ENCODE peak calls at places on chromosomes 12 and 14, in five cellular contexts. K is neuronal stem cell, S is brain microvascular endothelial cell, D is thoracic aorta, M is foreskin keratinocyte. W is an unnamed sample.

GRCh38 chr12:12046401-12046800 is 24.3 kb upstream of the BCL2L14 start:
- DNase-seq in K (no peak), S (no peak), D (no peak), M (peak), W (no peak)

GRCh38 chr12:25557830-25558436 is 4.8 kb upstream of the LMNTD1 start:
- DNase-seq in K (peak), S (peak), D (no peak), M (no peak), W (no peak)

GRCh38 chr14:89237923-89238529 is 179.0 kb downstream of the FOXN3 start:
- DNase-seq in K (no peak), S (no peak), D (no peak), M (no peak), W (no peak)

GRCh38 chr12:102961488-102961801 is 4.0 kb downstream of the ASCL1 start:
- DNase-seq in K (no peak), S (no peak), D (no peak), M (no peak), W (no peak)

GRCh38 chr14:100168515-100168914 is 9.1 kb upstream of the DEGS2 start:
- DNase-seq in K (no peak), S (no peak), D (no peak), M (no peak), W (no peak)

GRCh38 chr12:124397807-124398577 is 103.1 kb downstream of the RFLNA start:
- DNase-seq in K (no peak), S (no peak), D (no peak), M (no peak), W (no peak)

GRCh38 chr14:58298880-58299664 is 717 bp downstream of the ARID4A start:
- DNase-seq in K (peak), S (no peak), D (no peak), M (no peak), W (peak)

GRCh38 chr12:96743606-96744005 is 163.5 kb upstream of the NEDD1 start:
- DNase-seq in K (no peak), S (peak), D (no peak), M (no peak), W (no peak)

GRCh38 chr14:50740858-50741257 is 72.8 kb upstream of the SAV1 start:
- DNase-seq in K (no peak), S (no peak), D (no peak), M (no peak), W (no peak)

GRCh38 chr14:57479197-57479596 is 14.5 kb downstream of the CCDC198 start:
- DNase-seq in K (no peak), S (no peak), D (no peak), M (no peak), W (no peak)

GRCh38 chr14:91063119-91063518 is 2.7 kb upstream of the RPS6KA5 start:
- DNase-seq in K (no peak), S (no peak), D (no peak), M (no peak), W (no peak)
- H3K27ac ChIP-seq in K (no peak), S (no peak), D (no peak), M (no peak), W (no peak)

GRCh38 chr12:63874897-63875296 is 30.4 kb downstream of the SRGAP1 start:
- DNase-seq in K (no peak), S (no peak), D (no peak), M (no peak), W (no peak)
- H3K27ac ChIP-seq in K (no peak), S (no peak), D (no peak), M (no peak), W (no peak)

GRCh38 chr14:93965968-93966474 is 10.3 kb downstream of the ASB2 start:
- DNase-seq in K (no peak), S (no peak), D (no peak), M (no peak), W (no peak)
- H3K27ac ChIP-seq in K (no peak), S (peak), D (peak), M (no peak), W (no peak)

GRCh38 chr12:34395056-34396005 is 373.0 kb downstream of the ALG10 start:
- DNase-seq in K (no peak), S (no peak), D (no peak), M (no peak), W (no peak)
- H3K27ac ChIP-seq in K (no peak), S (no peak), D (no peak), M (no peak), W (no peak)

GRCh38 chr14:20329355-20329754 is 3.7 kb downstream of the CCNB1IP1 start:
- DNase-seq in K (no peak), S (no peak), D (no peak), M (no peak), W (no peak)

GRCh38 chr14:20328705-20329104 is 4.4 kb downstream of the CCNB1IP1 start:
- DNase-seq in K (no peak), S (no peak), D (no peak), M (no peak), W (no peak)

GRCh38 chr14:20332946-20333782 is at the start of gene CCNB1IP1:
- DNase-seq in K (peak), S (peak), D (peak), M (peak), W (peak)

GRCh38 chr14:20332386-20332945 is 613 bp downstream of the CCNB1IP1 start:
- DNase-seq in K (no peak), S (no peak), D (no peak), M (no peak), W (no peak)

DNA sequence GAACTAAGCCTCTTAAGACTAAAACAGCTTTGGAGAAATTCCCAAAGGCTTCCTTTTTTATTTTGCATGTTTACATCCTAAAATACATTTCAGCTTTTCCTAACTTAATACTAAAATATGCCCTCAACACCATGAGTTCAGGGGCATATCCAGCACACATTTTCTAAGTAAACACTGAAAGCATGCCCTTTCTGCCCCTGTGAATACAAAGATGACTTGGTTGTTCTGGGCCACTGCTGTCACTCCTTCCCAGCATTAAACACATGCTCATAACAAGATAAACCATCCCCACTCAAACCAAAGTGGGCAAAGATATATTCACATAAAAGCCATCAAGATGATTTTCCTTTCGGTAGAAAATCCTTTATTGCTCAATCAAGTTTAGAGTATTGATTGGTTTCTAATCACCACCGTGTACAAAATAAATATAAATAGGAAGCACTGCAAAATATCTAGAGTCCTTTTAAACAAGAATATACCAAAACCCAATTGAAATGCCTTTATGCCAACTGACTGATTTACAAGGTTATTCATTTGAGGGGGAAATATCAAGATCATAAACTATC is 1.9 kb downstream of the CCNB1IP1 start:
- DNase-seq in K (no peak), S (no peak), D (no peak), M (no peak), W (no peak)
- H3K27ac ChIP-seq in K (no peak), S (no peak), D (no peak), M (no peak), W (no peak)

DNA sequence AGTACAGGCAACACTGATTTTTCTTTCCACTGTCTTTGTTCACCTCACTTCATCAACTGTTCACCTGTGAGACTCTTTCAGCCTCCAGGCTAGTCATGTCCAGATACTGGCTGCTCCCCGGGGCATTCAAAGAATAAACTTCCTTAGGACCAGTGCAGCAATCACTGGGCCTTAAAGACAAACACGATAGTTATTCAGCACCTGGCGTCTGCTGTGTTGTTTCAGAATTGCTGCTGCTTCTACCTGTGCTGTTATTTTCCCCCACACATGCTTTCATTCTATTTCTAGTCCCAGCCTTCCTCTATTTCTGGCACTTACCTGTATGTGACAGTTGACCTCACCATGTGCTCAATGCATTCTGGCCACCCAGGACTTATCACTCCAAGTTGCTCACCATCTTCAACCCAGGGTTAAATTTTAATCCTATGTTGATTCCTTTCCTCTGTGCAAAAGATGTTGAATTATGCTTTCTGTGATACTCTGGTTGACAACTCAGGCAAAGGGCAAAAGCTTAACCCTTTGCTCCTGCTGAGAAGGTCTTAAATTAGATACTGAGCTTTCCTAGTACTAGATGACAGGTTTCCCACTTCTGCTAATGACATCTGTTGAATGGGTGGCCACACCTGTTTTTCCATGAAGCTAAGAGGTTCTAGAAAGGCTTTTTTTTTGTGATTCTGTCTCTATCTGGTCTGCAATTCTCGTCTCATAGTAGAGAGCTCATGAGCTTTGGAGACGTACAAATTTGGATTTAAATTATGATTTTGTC is 41.4 kb downstream of the PTPRQ start:
- DNase-seq in K (no peak), S (no peak), D (no peak), M (no peak), W (no peak)
- H3K27ac ChIP-seq in K (no peak), S (no peak), D (no peak), M (no peak), W (no peak)